ENCODE peak calls at places on chromosomes 2 and 18, in eight cellular contexts. X is CD8-positive, alpha-beta T cell; J is AG04450; R is endothelial cell; I is mucosa of descending colon; U is neural crest cell; S is tibial artery; M is PC-3. W is an unnamed sample.

GRCh38 chr18:27964811-27965210 is 212.1 kb downstream of the CDH2 start:
- DNase-seq in X (no peak), J (no peak), R (no peak), I (no peak), U (no peak), S (no peak), M (peak), W (no peak)

GRCh38 chr2:113872201-113872600 is 17.7 kb upstream of the ACTR3 start:
- DNase-seq in X (no peak), J (no peak), R (no peak), I (no peak), U (no peak), S (no peak), M (no peak), W (no peak)

GRCh38 chr2:46435796-46436360 is 43.5 kb upstream of the TMEM247 start:
- DNase-seq in X (no peak), J (no peak), R (no peak), I (no peak), U (no peak), S (no peak), M (no peak), W (no peak)

GRCh38 chr18:23106575-23106974 is 28.7 kb upstream of the CABLES1 start:
- DNase-seq in X (no peak), J (peak), R (no peak), I (peak), U (no peak), S (no peak), M (peak), W (no peak)

GRCh38 chr18:44453505-44453904 is 227.2 kb upstream of the SETBP1 start:
- DNase-seq in X (no peak), J (no peak), R (no peak), I (no peak), U (no peak), S (no peak), M (no peak), W (no peak)

GRCh38 chr18:59516356-59517155 is 157.5 kb upstream of the LMAN1 start:
- DNase-seq in X (no peak), J (peak), R (peak), I (no peak), U (no peak), S (peak), M (peak), W (no peak)

GRCh38 chr2:152766908-152767307 is 48.5 kb downstream of the ARL6IP6 start:
- DNase-seq in X (no peak), J (peak), R (no peak), I (no peak), U (no peak), S (no peak), M (no peak), W (no peak)

GRCh38 chr2:64479259-64480198 is 25.6 kb downstream of the LGALSL start:
- DNase-seq in X (no peak), J (no peak), R (no peak), I (no peak), U (no peak), S (no peak), M (no peak), W (no peak)

GRCh38 chr2:188291617-188292445 is at the start of gene GULP1:
- DNase-seq in X (no peak), J (no peak), R (peak), I (peak), U (peak), S (peak), M (peak), W (peak)

GRCh38 chr2:56185582-56186046 is 1.8 kb downstream of the CCDC85A start:
- DNase-seq in X (no peak), J (no peak), R (peak), I (peak), U (peak), S (peak), M (peak), W (no peak)
- TF ChIP-seq CTCF in X (no peak), J (no peak), R (no peak), I (no peak), U (peak), S (peak), M (no peak), W (no peak)

GRCh38 chr2:122237506-122237905 is 482.1 kb downstream of the TSN start:
- DNase-seq in X (no peak), J (no peak), R (no peak), I (no peak), U (no peak), S (no peak), M (peak), W (no peak)
- TF ChIP-seq CTCF in X (no peak), J (no peak), R (no peak), I (no peak), U (no peak), S (no peak), M (no peak), W (no peak)

DNA sequence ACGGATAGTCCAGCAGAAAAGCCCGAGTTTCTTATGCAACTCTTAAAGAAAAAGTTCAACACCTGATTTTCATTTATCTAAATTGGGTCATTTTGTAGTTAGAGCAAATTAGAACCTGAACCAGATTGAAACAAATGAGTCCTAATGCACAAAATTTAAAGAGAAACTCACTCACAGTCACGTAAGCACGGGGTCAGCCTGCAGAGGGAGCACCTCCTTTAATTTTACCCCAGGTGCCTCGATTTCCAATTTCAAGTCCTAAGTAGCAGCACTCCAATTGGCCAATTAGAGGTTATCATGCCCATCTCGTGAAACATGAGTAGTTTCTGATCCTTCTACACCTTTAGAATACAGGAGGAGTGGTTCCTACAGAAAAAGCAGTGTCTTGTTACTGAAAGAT is 1929.7 kb upstream of the LRRTM1 start:
- DNase-seq in X (no peak), J (no peak), R (no peak), I (no peak), U (no peak), S (no peak), M (no peak), W (no peak)
- TF ChIP-seq CTCF in X (no peak), J (no peak), R (peak), I (no peak), U (peak), S (no peak), M (peak), W (no peak)

DNA sequence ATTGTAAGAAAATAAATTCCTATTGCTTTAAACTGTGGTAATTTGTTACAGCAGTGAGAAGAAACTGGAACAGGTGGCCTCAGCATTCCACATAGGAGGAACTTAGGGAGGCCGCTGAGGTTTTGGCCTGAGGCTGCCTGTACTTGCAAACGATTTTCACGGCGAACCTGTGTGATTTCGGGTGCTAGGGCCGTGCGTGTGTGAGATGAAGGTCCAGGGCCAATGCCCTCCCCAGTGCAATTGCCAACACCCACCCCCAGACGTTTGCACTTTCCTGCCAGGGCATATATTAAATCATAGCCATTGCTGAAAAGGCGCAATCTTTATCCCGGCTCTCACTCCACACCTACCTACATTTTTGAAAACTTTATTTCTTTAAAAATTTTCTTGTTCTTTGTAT is 79.9 kb downstream of the ASB1 start:
- DNase-seq in X (no peak), J (no peak), R (no peak), I (no peak), U (no peak), S (no peak), M (no peak), W (no peak)
- TF ChIP-seq CTCF in X (no peak), J (no peak), R (no peak), I (no peak), U (no peak), S (no peak), M (no peak), W (no peak)

GRCh38 chr2:118371500-118371899 is 283.2 kb downstream of the INSIG2 start:
- DNase-seq in X (no peak), J (peak), R (peak), I (peak), U (peak), S (no peak), M (peak), W (peak)
- TF ChIP-seq CTCF in X (no peak), J (peak), R (peak), I (no peak), U (peak), S (no peak), M (peak), W (peak)

GRCh38 chr2:23420091-23420839 is 35.3 kb downstream of the KLHL29 start:
- DNase-seq in X (no peak), J (no peak), R (no peak), I (no peak), U (no peak), S (no peak), M (no peak), W (no peak)
- TF ChIP-seq CTCF in X (no peak), J (no peak), R (no peak), I (no peak), U (no peak), S (no peak), M (no peak), W (no peak)

GRCh38 chr2:181778621-181779195 is 98.4 kb upstream of the NEUROD1 start:
- DNase-seq in X (no peak), J (no peak), R (no peak), I (no peak), U (no peak), S (no peak), M (peak), W (no peak)

GRCh38 chr2:181780159-181781081 is 100.1 kb upstream of the NEUROD1 start:
- DNase-seq in X (no peak), J (no peak), R (no peak), I (no peak), U (peak), S (no peak), M (peak), W (no peak)

GRCh38 chr2:181779288-181779871 is 99.1 kb upstream of the NEUROD1 start:
- DNase-seq in X (no peak), J (no peak), R (no peak), I (no peak), U (no peak), S (no peak), M (no peak), W (no peak)

GRCh38 chr2:181782630-181783029 is 102.3 kb upstream of the NEUROD1 start:
- DNase-seq in X (no peak), J (no peak), R (no peak), I (no peak), U (no peak), S (no peak), M (no peak), W (no peak)

GRCh38 chr2:181781082-181781786 is 100.9 kb upstream of the NEUROD1 start:
- DNase-seq in X (no peak), J (no peak), R (no peak), I (peak), U (no peak), S (no peak), M (peak), W (no peak)
- TF ChIP-seq CTCF in X (no peak), J (peak), R (no peak), I (no peak), U (no peak), S (no peak), M (no peak), W (no peak)

GRCh38 chr2:60318544-60318943 is 234.9 kb downstream of the BCL11A start:
- DNase-seq in X (no peak), J (no peak), R (no peak), I (no peak), U (no peak), S (no peak), M (no peak), W (no peak)
- TF ChIP-seq CTCF in X (no peak), J (no peak), R (no peak), I (no peak), U (peak), S (no peak), M (no peak), W (no peak)

W was measured in GM13976.